ENCODE peak calls at places on chromosomes 1 and 21, in eight cellular contexts. One of them, this sample, is unnamed.

GRCh38 chr21:40732243-40732642 is 114.7 kb downstream of the DSCAM start:
- DNase-seq in activated naive CD4-positive, alpha-beta T cell treated with anti-CD3 and anti-CD28 coated beads, Interleukin-2, amount 50 U/mL, for 16 hours: no peak
- DNase-seq in astrocyte of the hippocampus: peak
- DNase-seq in activated CD8-positive, alpha-beta memory T cell treated with anti-CD3 and anti-CD28 coated beads for 24 hours: no peak
- DNase-seq in kidney tubule cell: peak
- DNase-seq in AG10803: peak
- DNase-seq in fibroblast of lung: peak
- DNase-seq in RCC 7860: no peak
- DNase-seq in this sample: no peak

GRCh38 chr1:235246022-235246948 is 81.7 kb downstream of the ARID4B start:
- DNase-seq in RCC 7860: no peak
- DNase-seq in activated naive CD4-positive, alpha-beta T cell treated with anti-CD3 and anti-CD28 coated beads, Interleukin-2, amount 50 U/mL, for 16 hours: no peak
- DNase-seq in fibroblast of lung: peak
- DNase-seq in astrocyte of the hippocampus: peak
- DNase-seq in kidney tubule cell: no peak
- DNase-seq in AG10803: no peak
- DNase-seq in activated CD8-positive, alpha-beta memory T cell treated with anti-CD3 and anti-CD28 coated beads for 24 hours: no peak
- DNase-seq in this sample: no peak

GRCh38 chr1:180415985-180416633 is 86.3 kb downstream of the ACBD6 start:
- DNase-seq in activated CD8-positive, alpha-beta memory T cell treated with anti-CD3 and anti-CD28 coated beads for 24 hours: no peak
- DNase-seq in RCC 7860: peak
- DNase-seq in kidney tubule cell: peak
- DNase-seq in fibroblast of lung: peak
- DNase-seq in activated naive CD4-positive, alpha-beta T cell treated with anti-CD3 and anti-CD28 coated beads, Interleukin-2, amount 50 U/mL, for 16 hours: no peak
- DNase-seq in astrocyte of the hippocampus: peak
- DNase-seq in AG10803: peak
- DNase-seq in this sample: no peak

GRCh38 chr1:228283476-228284147 is 75.8 kb downstream of the OBSCN start:
- DNase-seq in activated CD8-positive, alpha-beta memory T cell treated with anti-CD3 and anti-CD28 coated beads for 24 hours: no peak
- DNase-seq in astrocyte of the hippocampus: no peak
- DNase-seq in kidney tubule cell: no peak
- DNase-seq in RCC 7860: no peak
- DNase-seq in activated naive CD4-positive, alpha-beta T cell treated with anti-CD3 and anti-CD28 coated beads, Interleukin-2, amount 50 U/mL, for 16 hours: peak
- DNase-seq in AG10803: no peak
- DNase-seq in fibroblast of lung: no peak
- DNase-seq in this sample: no peak

GRCh38 chr1:179816196-179816960 is 61.2 kb downstream of the TOR1AIP2 start:
- DNase-seq in RCC 7860: no peak
- DNase-seq in astrocyte of the hippocampus: peak
- DNase-seq in activated naive CD4-positive, alpha-beta T cell treated with anti-CD3 and anti-CD28 coated beads, Interleukin-2, amount 50 U/mL, for 16 hours: no peak
- DNase-seq in activated CD8-positive, alpha-beta memory T cell treated with anti-CD3 and anti-CD28 coated beads for 24 hours: no peak
- DNase-seq in AG10803: no peak
- DNase-seq in fibroblast of lung: peak
- DNase-seq in kidney tubule cell: peak
- DNase-seq in this sample: no peak

GRCh38 chr21:45053561-45053960 is 20.8 kb upstream of the ADARB1 start:
- DNase-seq in kidney tubule cell: no peak
- DNase-seq in activated CD8-positive, alpha-beta memory T cell treated with anti-CD3 and anti-CD28 coated beads for 24 hours: no peak
- DNase-seq in activated naive CD4-positive, alpha-beta T cell treated with anti-CD3 and anti-CD28 coated beads, Interleukin-2, amount 50 U/mL, for 16 hours: no peak
- DNase-seq in AG10803: no peak
- DNase-seq in fibroblast of lung: no peak
- DNase-seq in astrocyte of the hippocampus: no peak
- DNase-seq in RCC 7860: no peak
- DNase-seq in this sample: no peak

GRCh38 chr1:15959424-15959823 is 16.5 kb downstream of the ZBTB17 start:
- DNase-seq in kidney tubule cell: no peak
- DNase-seq in fibroblast of lung: no peak
- DNase-seq in astrocyte of the hippocampus: no peak
- DNase-seq in AG10803: no peak
- DNase-seq in RCC 7860: no peak
- DNase-seq in activated CD8-positive, alpha-beta memory T cell treated with anti-CD3 and anti-CD28 coated beads for 24 hours: no peak
- DNase-seq in activated naive CD4-positive, alpha-beta T cell treated with anti-CD3 and anti-CD28 coated beads, Interleukin-2, amount 50 U/mL, for 16 hours: no peak
- DNase-seq in this sample: no peak

GRCh38 chr1:169193191-169193850 is 86.8 kb downstream of the ATP1B1 start:
- DNase-seq in astrocyte of the hippocampus: no peak
- DNase-seq in AG10803: peak
- DNase-seq in activated CD8-positive, alpha-beta memory T cell treated with anti-CD3 and anti-CD28 coated beads for 24 hours: no peak
- DNase-seq in RCC 7860: no peak
- DNase-seq in kidney tubule cell: no peak
- DNase-seq in activated naive CD4-positive, alpha-beta T cell treated with anti-CD3 and anti-CD28 coated beads, Interleukin-2, amount 50 U/mL, for 16 hours: no peak
- DNase-seq in fibroblast of lung: peak
- DNase-seq in this sample: no peak

GRCh38 chr1:239387304-239388231 is 1.2 kb downstream of the CHRM3 start:
- DNase-seq in activated naive CD4-positive, alpha-beta T cell treated with anti-CD3 and anti-CD28 coated beads, Interleukin-2, amount 50 U/mL, for 16 hours: no peak
- DNase-seq in kidney tubule cell: peak
- DNase-seq in activated CD8-positive, alpha-beta memory T cell treated with anti-CD3 and anti-CD28 coated beads for 24 hours: peak
- DNase-seq in astrocyte of the hippocampus: peak
- DNase-seq in fibroblast of lung: peak
- DNase-seq in RCC 7860: no peak
- DNase-seq in AG10803: no peak
- DNase-seq in this sample: no peak

GRCh38 chr1:37509181-37509580 is 5.4 kb downstream of the MEAF6 start:
- DNase-seq in astrocyte of the hippocampus: peak
- DNase-seq in RCC 7860: no peak
- DNase-seq in AG10803: peak
- DNase-seq in kidney tubule cell: peak
- DNase-seq in activated naive CD4-positive, alpha-beta T cell treated with anti-CD3 and anti-CD28 coated beads, Interleukin-2, amount 50 U/mL, for 16 hours: no peak
- DNase-seq in fibroblast of lung: peak
- DNase-seq in activated CD8-positive, alpha-beta memory T cell treated with anti-CD3 and anti-CD28 coated beads for 24 hours: no peak
- DNase-seq in this sample: no peak

GRCh38 chr1:108663074-108663473 is 2.2 kb upstream of the HENMT1 start:
- DNase-seq in fibroblast of lung: no peak
- DNase-seq in RCC 7860: no peak
- DNase-seq in activated naive CD4-positive, alpha-beta T cell treated with anti-CD3 and anti-CD28 coated beads, Interleukin-2, amount 50 U/mL, for 16 hours: no peak
- DNase-seq in kidney tubule cell: no peak
- DNase-seq in astrocyte of the hippocampus: no peak
- DNase-seq in AG10803: peak
- DNase-seq in activated CD8-positive, alpha-beta memory T cell treated with anti-CD3 and anti-CD28 coated beads for 24 hours: no peak
- DNase-seq in this sample: no peak

GRCh38 chr1:100631015-100631521 is 88.5 kb upstream of the VCAM1 start:
- DNase-seq in AG10803: peak
- DNase-seq in astrocyte of the hippocampus: no peak
- DNase-seq in RCC 7860: peak
- DNase-seq in kidney tubule cell: peak
- DNase-seq in activated CD8-positive, alpha-beta memory T cell treated with anti-CD3 and anti-CD28 coated beads for 24 hours: no peak
- DNase-seq in activated naive CD4-positive, alpha-beta T cell treated with anti-CD3 and anti-CD28 coated beads, Interleukin-2, amount 50 U/mL, for 16 hours: no peak
- DNase-seq in fibroblast of lung: peak
- DNase-seq in this sample: peak

GRCh38 chr1:58715108-58715507 is 15.2 kb upstream of the MYSM1 start:
- DNase-seq in activated naive CD4-positive, alpha-beta T cell treated with anti-CD3 and anti-CD28 coated beads, Interleukin-2, amount 50 U/mL, for 16 hours: no peak
- DNase-seq in astrocyte of the hippocampus: no peak
- DNase-seq in AG10803: no peak
- DNase-seq in activated CD8-positive, alpha-beta memory T cell treated with anti-CD3 and anti-CD28 coated beads for 24 hours: no peak
- DNase-seq in RCC 7860: no peak
- DNase-seq in fibroblast of lung: no peak
- DNase-seq in kidney tubule cell: no peak
- DNase-seq in this sample: no peak

GRCh38 chr1:47934243-47934805 is 62.9 kb downstream of the TRABD2B start:
- DNase-seq in AG10803: peak
- DNase-seq in activated naive CD4-positive, alpha-beta T cell treated with anti-CD3 and anti-CD28 coated beads, Interleukin-2, amount 50 U/mL, for 16 hours: no peak
- DNase-seq in activated CD8-positive, alpha-beta memory T cell treated with anti-CD3 and anti-CD28 coated beads for 24 hours: no peak
- DNase-seq in astrocyte of the hippocampus: peak
- DNase-seq in kidney tubule cell: peak
- DNase-seq in fibroblast of lung: no peak
- DNase-seq in RCC 7860: peak
- DNase-seq in this sample: peak

GRCh38 chr1:23558140-23558871 is 995 bp downstream of the ID3 start:
- DNase-seq in fibroblast of lung: peak
- DNase-seq in astrocyte of the hippocampus: peak
- DNase-seq in RCC 7860: peak
- DNase-seq in activated CD8-positive, alpha-beta memory T cell treated with anti-CD3 and anti-CD28 coated beads for 24 hours: peak
- DNase-seq in kidney tubule cell: peak
- DNase-seq in activated naive CD4-positive, alpha-beta T cell treated with anti-CD3 and anti-CD28 coated beads, Interleukin-2, amount 50 U/mL, for 16 hours: no peak
- DNase-seq in AG10803: peak
- DNase-seq in this sample: no peak

GRCh38 chr1:11691302-11691914 is at the start of gene DRAXIN:
- DNase-seq in RCC 7860: no peak
- DNase-seq in kidney tubule cell: no peak
- DNase-seq in activated naive CD4-positive, alpha-beta T cell treated with anti-CD3 and anti-CD28 coated beads, Interleukin-2, amount 50 U/mL, for 16 hours: no peak
- DNase-seq in activated CD8-positive, alpha-beta memory T cell treated with anti-CD3 and anti-CD28 coated beads for 24 hours: peak
- DNase-seq in AG10803: no peak
- DNase-seq in astrocyte of the hippocampus: peak
- DNase-seq in fibroblast of lung: peak
- DNase-seq in this sample: no peak

GRCh38 chr1:204475651-204476432 is 18.8 kb downstream of the PIK3C2B start:
- DNase-seq in fibroblast of lung: no peak
- DNase-seq in activated naive CD4-positive, alpha-beta T cell treated with anti-CD3 and anti-CD28 coated beads, Interleukin-2, amount 50 U/mL, for 16 hours: no peak
- DNase-seq in kidney tubule cell: no peak
- DNase-seq in AG10803: no peak
- DNase-seq in astrocyte of the hippocampus: no peak
- DNase-seq in activated CD8-positive, alpha-beta memory T cell treated with anti-CD3 and anti-CD28 coated beads for 24 hours: no peak
- DNase-seq in RCC 7860: no peak
- DNase-seq in this sample: no peak

GRCh38 chr1:179025975-179026812 is 500 bp downstream of the FAM20B start:
- DNase-seq in astrocyte of the hippocampus: peak
- DNase-seq in activated naive CD4-positive, alpha-beta T cell treated with anti-CD3 and anti-CD28 coated beads, Interleukin-2, amount 50 U/mL, for 16 hours: peak
- DNase-seq in AG10803: peak
- DNase-seq in kidney tubule cell: peak
- DNase-seq in activated CD8-positive, alpha-beta memory T cell treated with anti-CD3 and anti-CD28 coated beads for 24 hours: peak
- DNase-seq in fibroblast of lung: peak
- DNase-seq in RCC 7860: peak
- DNase-seq in this sample: peak

GRCh38 chr1:43225168-43225567 is 44.6 kb upstream of the TMEM125 start:
- DNase-seq in RCC 7860: no peak
- DNase-seq in activated naive CD4-positive, alpha-beta T cell treated with anti-CD3 and anti-CD28 coated beads, Interleukin-2, amount 50 U/mL, for 16 hours: no peak
- DNase-seq in activated CD8-positive, alpha-beta memory T cell treated with anti-CD3 and anti-CD28 coated beads for 24 hours: no peak
- DNase-seq in kidney tubule cell: peak
- DNase-seq in AG10803: peak
- DNase-seq in fibroblast of lung: no peak
- DNase-seq in astrocyte of the hippocampus: no peak
- DNase-seq in this sample: no peak

GRCh38 chr1:41241748-41242644 is at the start of gene SCMH1:
- DNase-seq in kidney tubule cell: peak
- DNase-seq in fibroblast of lung: peak
- DNase-seq in activated naive CD4-positive, alpha-beta T cell treated with anti-CD3 and anti-CD28 coated beads, Interleukin-2, amount 50 U/mL, for 16 hours: peak
- DNase-seq in astrocyte of the hippocampus: peak
- DNase-seq in activated CD8-positive, alpha-beta memory T cell treated with anti-CD3 and anti-CD28 coated beads for 24 hours: peak
- DNase-seq in AG10803: peak
- DNase-seq in RCC 7860: peak
- DNase-seq in this sample: peak

GRCh38 chr1:66503841-66504470 is 30.0 kb upstream of the SGIP1 start:
- DNase-seq in activated CD8-positive, alpha-beta memory T cell treated with anti-CD3 and anti-CD28 coated beads for 24 hours: no peak
- DNase-seq in RCC 7860: peak
- DNase-seq in AG10803: peak
- DNase-seq in activated naive CD4-positive, alpha-beta T cell treated with anti-CD3 and anti-CD28 coated beads, Interleukin-2, amount 50 U/mL, for 16 hours: peak
- DNase-seq in fibroblast of lung: peak
- DNase-seq in astrocyte of the hippocampus: peak
- DNase-seq in kidney tubule cell: peak
- DNase-seq in this sample: no peak

GRCh38 chr21:45891388-45892155 is 90.0 kb upstream of the COL6A1 start:
- DNase-seq in activated naive CD4-positive, alpha-beta T cell treated with anti-CD3 and anti-CD28 coated beads, Interleukin-2, amount 50 U/mL, for 16 hours: no peak
- DNase-seq in kidney tubule cell: no peak
- DNase-seq in RCC 7860: no peak
- DNase-seq in AG10803: no peak
- DNase-seq in fibroblast of lung: no peak
- DNase-seq in astrocyte of the hippocampus: peak
- DNase-seq in activated CD8-positive, alpha-beta memory T cell treated with anti-CD3 and anti-CD28 coated beads for 24 hours: no peak
- DNase-seq in this sample: no peak

GRCh38 chr1:8259498-8260290 is 58.2 kb upstream of the SLC45A1 start:
- DNase-seq in activated naive CD4-positive, alpha-beta T cell treated with anti-CD3 and anti-CD28 coated beads, Interleukin-2, amount 50 U/mL, for 16 hours: no peak
- DNase-seq in fibroblast of lung: peak
- DNase-seq in kidney tubule cell: peak
- DNase-seq in RCC 7860: no peak
- DNase-seq in astrocyte of the hippocampus: peak
- DNase-seq in activated CD8-positive, alpha-beta memory T cell treated with anti-CD3 and anti-CD28 coated beads for 24 hours: no peak
- DNase-seq in AG10803: peak
- DNase-seq in this sample: no peak

GRCh38 chr1:36881071-36881405 is 153.3 kb downstream of the GRIK3 start:
- DNase-seq in fibroblast of lung: no peak
- DNase-seq in activated CD8-positive, alpha-beta memory T cell treated with anti-CD3 and anti-CD28 coated beads for 24 hours: peak
- DNase-seq in kidney tubule cell: no peak
- DNase-seq in RCC 7860: no peak
- DNase-seq in astrocyte of the hippocampus: no peak
- DNase-seq in activated naive CD4-positive, alpha-beta T cell treated with anti-CD3 and anti-CD28 coated beads, Interleukin-2, amount 50 U/mL, for 16 hours: no peak
- DNase-seq in AG10803: no peak
- DNase-seq in this sample: no peak

GRCh38 chr1:241677171-241677570 is 25.1 kb downstream of the WDR64 start:
- DNase-seq in astrocyte of the hippocampus: no peak
- DNase-seq in RCC 7860: no peak
- DNase-seq in fibroblast of lung: no peak
- DNase-seq in AG10803: no peak
- DNase-seq in activated naive CD4-positive, alpha-beta T cell treated with anti-CD3 and anti-CD28 coated beads, Interleukin-2, amount 50 U/mL, for 16 hours: peak
- DNase-seq in kidney tubule cell: no peak
- DNase-seq in activated CD8-positive, alpha-beta memory T cell treated with anti-CD3 and anti-CD28 coated beads for 24 hours: no peak
- DNase-seq in this sample: no peak